ENCODE peak calls at places on chromosomes 7 and 10, in ten cellular contexts. One of them, this sample, is unnamed.

GRCh38 chr7:105210721-105211205 is 178.0 kb downstream of the SRPK2 start:
- DNase-seq in endothelial cell: no peak
- DNase-seq in lung: no peak
- DNase-seq in neural crest cell: no peak
- DNase-seq in activated T-cell treated with anti-CD3 and anti-CD28 coated beads for 1 hour: no peak
- DNase-seq in activated CD8-positive, alpha-beta T cell treated with anti-CD3 and anti-CD28 coated beads, Interleukin-2, amount 10 ng/mL, durations not matched to agents 7 days and 5 days: no peak
- DNase-seq in RCC 7860: no peak
- DNase-seq in globus pallidus: peak
- DNase-seq in kidney glomerular epithelial cell: peak
- DNase-seq in SK-N-MC: no peak
- DNase-seq in this sample: no peak

GRCh38 chr7:100983451-100984187 is 14.3 kb downstream of the MUC12 start:
- DNase-seq in endothelial cell: no peak
- DNase-seq in lung: no peak
- DNase-seq in neural crest cell: no peak
- DNase-seq in activated T-cell treated with anti-CD3 and anti-CD28 coated beads for 1 hour: no peak
- DNase-seq in activated CD8-positive, alpha-beta T cell treated with anti-CD3 and anti-CD28 coated beads, Interleukin-2, amount 10 ng/mL, durations not matched to agents 7 days and 5 days: no peak
- DNase-seq in RCC 7860: peak
- DNase-seq in globus pallidus: no peak
- DNase-seq in kidney glomerular epithelial cell: peak
- DNase-seq in SK-N-MC: no peak
- DNase-seq in this sample: peak

GRCh38 chr10:70815504-70816219 is at the start of gene SGPL1:
- DNase-seq in endothelial cell: peak
- DNase-seq in lung: peak
- DNase-seq in neural crest cell: peak
- DNase-seq in activated T-cell treated with anti-CD3 and anti-CD28 coated beads for 1 hour: peak
- DNase-seq in activated CD8-positive, alpha-beta T cell treated with anti-CD3 and anti-CD28 coated beads, Interleukin-2, amount 10 ng/mL, durations not matched to agents 7 days and 5 days: peak
- DNase-seq in RCC 7860: peak
- DNase-seq in globus pallidus: peak
- DNase-seq in kidney glomerular epithelial cell: peak
- DNase-seq in SK-N-MC: no peak
- DNase-seq in this sample: peak

GRCh38 chr7:146175716-146176115 is 59.1 kb downstream of the CNTNAP2 start:
- DNase-seq in endothelial cell: no peak
- DNase-seq in lung: no peak
- DNase-seq in neural crest cell: no peak
- DNase-seq in activated T-cell treated with anti-CD3 and anti-CD28 coated beads for 1 hour: no peak
- DNase-seq in activated CD8-positive, alpha-beta T cell treated with anti-CD3 and anti-CD28 coated beads, Interleukin-2, amount 10 ng/mL, durations not matched to agents 7 days and 5 days: no peak
- DNase-seq in RCC 7860: no peak
- DNase-seq in globus pallidus: no peak
- DNase-seq in kidney glomerular epithelial cell: no peak
- DNase-seq in SK-N-MC: no peak
- DNase-seq in this sample: no peak

GRCh38 chr10:44986670-44987069 is 8.1 kb upstream of the DEPP1 start:
- DNase-seq in endothelial cell: no peak
- DNase-seq in lung: no peak
- DNase-seq in neural crest cell: no peak
- DNase-seq in activated T-cell treated with anti-CD3 and anti-CD28 coated beads for 1 hour: no peak
- DNase-seq in activated CD8-positive, alpha-beta T cell treated with anti-CD3 and anti-CD28 coated beads, Interleukin-2, amount 10 ng/mL, durations not matched to agents 7 days and 5 days: no peak
- DNase-seq in RCC 7860: no peak
- DNase-seq in globus pallidus: no peak
- DNase-seq in kidney glomerular epithelial cell: no peak
- DNase-seq in SK-N-MC: no peak
- DNase-seq in this sample: no peak

GRCh38 chr10:71259815-71260501 is 47.6 kb downstream of the UNC5B start:
- DNase-seq in endothelial cell: no peak
- DNase-seq in lung: no peak
- DNase-seq in neural crest cell: no peak
- DNase-seq in activated T-cell treated with anti-CD3 and anti-CD28 coated beads for 1 hour: no peak
- DNase-seq in activated CD8-positive, alpha-beta T cell treated with anti-CD3 and anti-CD28 coated beads, Interleukin-2, amount 10 ng/mL, durations not matched to agents 7 days and 5 days: no peak
- DNase-seq in RCC 7860: no peak
- DNase-seq in globus pallidus: no peak
- DNase-seq in kidney glomerular epithelial cell: no peak
- DNase-seq in SK-N-MC: no peak
- DNase-seq in this sample: no peak

GRCh38 chr7:117949232-117949631 is 76.0 kb upstream of the CTTNBP2 start:
- DNase-seq in endothelial cell: no peak
- DNase-seq in lung: no peak
- DNase-seq in neural crest cell: no peak
- DNase-seq in activated T-cell treated with anti-CD3 and anti-CD28 coated beads for 1 hour: no peak
- DNase-seq in activated CD8-positive, alpha-beta T cell treated with anti-CD3 and anti-CD28 coated beads, Interleukin-2, amount 10 ng/mL, durations not matched to agents 7 days and 5 days: no peak
- DNase-seq in RCC 7860: peak
- DNase-seq in globus pallidus: no peak
- DNase-seq in kidney glomerular epithelial cell: peak
- DNase-seq in SK-N-MC: no peak
- DNase-seq in this sample: no peak

GRCh38 chr10:82251222-82251977 is 376.4 kb downstream of the NRG3 start:
- DNase-seq in endothelial cell: no peak
- DNase-seq in lung: no peak
- DNase-seq in neural crest cell: no peak
- DNase-seq in activated T-cell treated with anti-CD3 and anti-CD28 coated beads for 1 hour: no peak
- DNase-seq in activated CD8-positive, alpha-beta T cell treated with anti-CD3 and anti-CD28 coated beads, Interleukin-2, amount 10 ng/mL, durations not matched to agents 7 days and 5 days: no peak
- DNase-seq in RCC 7860: no peak
- DNase-seq in globus pallidus: no peak
- DNase-seq in kidney glomerular epithelial cell: no peak
- DNase-seq in SK-N-MC: no peak
- DNase-seq in this sample: no peak

GRCh38 chr10:127266431-127266830 is 70.0 kb upstream of the INSYN2A start:
- DNase-seq in endothelial cell: no peak
- DNase-seq in lung: no peak
- DNase-seq in neural crest cell: no peak
- DNase-seq in activated T-cell treated with anti-CD3 and anti-CD28 coated beads for 1 hour: no peak
- DNase-seq in activated CD8-positive, alpha-beta T cell treated with anti-CD3 and anti-CD28 coated beads, Interleukin-2, amount 10 ng/mL, durations not matched to agents 7 days and 5 days: no peak
- DNase-seq in RCC 7860: no peak
- DNase-seq in globus pallidus: no peak
- DNase-seq in kidney glomerular epithelial cell: no peak
- DNase-seq in SK-N-MC: no peak
- DNase-seq in this sample: no peak

GRCh38 chr10:1375805-1376170 is 319.6 kb downstream of the WDR37 start:
- DNase-seq in endothelial cell: no peak
- DNase-seq in lung: no peak
- DNase-seq in neural crest cell: no peak
- DNase-seq in activated T-cell treated with anti-CD3 and anti-CD28 coated beads for 1 hour: no peak
- DNase-seq in activated CD8-positive, alpha-beta T cell treated with anti-CD3 and anti-CD28 coated beads, Interleukin-2, amount 10 ng/mL, durations not matched to agents 7 days and 5 days: no peak
- DNase-seq in RCC 7860: no peak
- DNase-seq in globus pallidus: no peak
- DNase-seq in kidney glomerular epithelial cell: no peak
- DNase-seq in SK-N-MC: no peak
- DNase-seq in this sample: no peak

GRCh38 chr10:124308351-124308645 is 110.4 kb downstream of the OAT start:
- DNase-seq in endothelial cell: no peak
- DNase-seq in lung: no peak
- DNase-seq in neural crest cell: no peak
- DNase-seq in activated T-cell treated with anti-CD3 and anti-CD28 coated beads for 1 hour: no peak
- DNase-seq in activated CD8-positive, alpha-beta T cell treated with anti-CD3 and anti-CD28 coated beads, Interleukin-2, amount 10 ng/mL, durations not matched to agents 7 days and 5 days: no peak
- DNase-seq in RCC 7860: no peak
- DNase-seq in globus pallidus: no peak
- DNase-seq in kidney glomerular epithelial cell: no peak
- DNase-seq in SK-N-MC: no peak
- DNase-seq in this sample: no peak

GRCh38 chr7:14446829-14447228 is 455.7 kb downstream of the DGKB start:
- DNase-seq in endothelial cell: no peak
- DNase-seq in lung: no peak
- DNase-seq in neural crest cell: no peak
- DNase-seq in activated T-cell treated with anti-CD3 and anti-CD28 coated beads for 1 hour: no peak
- DNase-seq in activated CD8-positive, alpha-beta T cell treated with anti-CD3 and anti-CD28 coated beads, Interleukin-2, amount 10 ng/mL, durations not matched to agents 7 days and 5 days: no peak
- DNase-seq in RCC 7860: no peak
- DNase-seq in globus pallidus: no peak
- DNase-seq in kidney glomerular epithelial cell: no peak
- DNase-seq in SK-N-MC: no peak
- DNase-seq in this sample: no peak

GRCh38 chr7:74061840-74062539 is 21.6 kb upstream of the LIMK1 start:
- DNase-seq in endothelial cell: no peak
- DNase-seq in lung: peak
- DNase-seq in neural crest cell: no peak
- DNase-seq in activated T-cell treated with anti-CD3 and anti-CD28 coated beads for 1 hour: peak
- DNase-seq in activated CD8-positive, alpha-beta T cell treated with anti-CD3 and anti-CD28 coated beads, Interleukin-2, amount 10 ng/mL, durations not matched to agents 7 days and 5 days: peak
- DNase-seq in RCC 7860: peak
- DNase-seq in globus pallidus: peak
- DNase-seq in kidney glomerular epithelial cell: peak
- DNase-seq in SK-N-MC: no peak
- DNase-seq in this sample: peak

GRCh38 chr7:151126500-151127137 is 40.3 kb downstream of the AGAP3 start:
- DNase-seq in endothelial cell: no peak
- DNase-seq in lung: no peak
- DNase-seq in neural crest cell: no peak
- DNase-seq in activated T-cell treated with anti-CD3 and anti-CD28 coated beads for 1 hour: no peak
- DNase-seq in activated CD8-positive, alpha-beta T cell treated with anti-CD3 and anti-CD28 coated beads, Interleukin-2, amount 10 ng/mL, durations not matched to agents 7 days and 5 days: no peak
- DNase-seq in RCC 7860: no peak
- DNase-seq in globus pallidus: no peak
- DNase-seq in kidney glomerular epithelial cell: no peak
- DNase-seq in SK-N-MC: no peak
- DNase-seq in this sample: no peak

GRCh38 chr7:152200395-152200794 is 174.9 kb downstream of the GALNT11 start:
- DNase-seq in endothelial cell: no peak
- DNase-seq in lung: no peak
- DNase-seq in neural crest cell: no peak
- DNase-seq in activated T-cell treated with anti-CD3 and anti-CD28 coated beads for 1 hour: no peak
- DNase-seq in activated CD8-positive, alpha-beta T cell treated with anti-CD3 and anti-CD28 coated beads, Interleukin-2, amount 10 ng/mL, durations not matched to agents 7 days and 5 days: no peak
- DNase-seq in RCC 7860: no peak
- DNase-seq in globus pallidus: no peak
- DNase-seq in kidney glomerular epithelial cell: no peak
- DNase-seq in SK-N-MC: no peak
- DNase-seq in this sample: no peak

GRCh38 chr10:82924711-82925110 is 1049.7 kb downstream of the NRG3 start:
- DNase-seq in endothelial cell: no peak
- DNase-seq in lung: no peak
- DNase-seq in neural crest cell: no peak
- DNase-seq in activated T-cell treated with anti-CD3 and anti-CD28 coated beads for 1 hour: no peak
- DNase-seq in activated CD8-positive, alpha-beta T cell treated with anti-CD3 and anti-CD28 coated beads, Interleukin-2, amount 10 ng/mL, durations not matched to agents 7 days and 5 days: no peak
- DNase-seq in RCC 7860: no peak
- DNase-seq in globus pallidus: no peak
- DNase-seq in kidney glomerular epithelial cell: no peak
- DNase-seq in SK-N-MC: no peak
- DNase-seq in this sample: no peak

GRCh38 chr10:68154211-68154497 is 44.9 kb downstream of the MYPN start:
- DNase-seq in endothelial cell: no peak
- DNase-seq in lung: no peak
- DNase-seq in neural crest cell: no peak
- DNase-seq in activated T-cell treated with anti-CD3 and anti-CD28 coated beads for 1 hour: no peak
- DNase-seq in activated CD8-positive, alpha-beta T cell treated with anti-CD3 and anti-CD28 coated beads, Interleukin-2, amount 10 ng/mL, durations not matched to agents 7 days and 5 days: no peak
- DNase-seq in RCC 7860: no peak
- DNase-seq in globus pallidus: peak
- DNase-seq in kidney glomerular epithelial cell: no peak
- DNase-seq in SK-N-MC: no peak
- DNase-seq in this sample: no peak

GRCh38 chr7:110519851-110520250 is 571.1 kb upstream of the LRRN3 start:
- DNase-seq in endothelial cell: no peak
- DNase-seq in lung: no peak
- DNase-seq in neural crest cell: no peak
- DNase-seq in activated T-cell treated with anti-CD3 and anti-CD28 coated beads for 1 hour: no peak
- DNase-seq in activated CD8-positive, alpha-beta T cell treated with anti-CD3 and anti-CD28 coated beads, Interleukin-2, amount 10 ng/mL, durations not matched to agents 7 days and 5 days: no peak
- DNase-seq in RCC 7860: no peak
- DNase-seq in globus pallidus: no peak
- DNase-seq in kidney glomerular epithelial cell: no peak
- DNase-seq in SK-N-MC: no peak
- DNase-seq in this sample: no peak

GRCh38 chr7:95324396-95324795 is at the start of gene PON1:
- DNase-seq in endothelial cell: no peak
- DNase-seq in lung: no peak
- DNase-seq in neural crest cell: no peak
- DNase-seq in activated T-cell treated with anti-CD3 and anti-CD28 coated beads for 1 hour: no peak
- DNase-seq in activated CD8-positive, alpha-beta T cell treated with anti-CD3 and anti-CD28 coated beads, Interleukin-2, amount 10 ng/mL, durations not matched to agents 7 days and 5 days: peak
- DNase-seq in RCC 7860: no peak
- DNase-seq in globus pallidus: no peak
- DNase-seq in kidney glomerular epithelial cell: no peak
- DNase-seq in SK-N-MC: no peak
- DNase-seq in this sample: no peak

GRCh38 chr7:127598318-127598717 is 4.8 kb downstream of the FSCN3 start:
- DNase-seq in endothelial cell: peak
- DNase-seq in lung: no peak
- DNase-seq in neural crest cell: no peak
- DNase-seq in activated T-cell treated with anti-CD3 and anti-CD28 coated beads for 1 hour: no peak
- DNase-seq in activated CD8-positive, alpha-beta T cell treated with anti-CD3 and anti-CD28 coated beads, Interleukin-2, amount 10 ng/mL, durations not matched to agents 7 days and 5 days: no peak
- DNase-seq in RCC 7860: no peak
- DNase-seq in globus pallidus: no peak
- DNase-seq in kidney glomerular epithelial cell: no peak
- DNase-seq in SK-N-MC: no peak
- DNase-seq in this sample: no peak

GRCh38 chr7:82481499-82482097 is 38.0 kb upstream of the CACNA2D1 start:
- DNase-seq in endothelial cell: no peak
- DNase-seq in lung: no peak
- DNase-seq in neural crest cell: no peak
- DNase-seq in activated T-cell treated with anti-CD3 and anti-CD28 coated beads for 1 hour: no peak
- DNase-seq in activated CD8-positive, alpha-beta T cell treated with anti-CD3 and anti-CD28 coated beads, Interleukin-2, amount 10 ng/mL, durations not matched to agents 7 days and 5 days: no peak
- DNase-seq in RCC 7860: peak
- DNase-seq in globus pallidus: peak
- DNase-seq in kidney glomerular epithelial cell: peak
- DNase-seq in SK-N-MC: no peak
- DNase-seq in this sample: peak

GRCh38 chr10:17199351-17199804 is 2.1 kb downstream of the TRDMT1 start:
- DNase-seq in endothelial cell: no peak
- DNase-seq in lung: no peak
- DNase-seq in neural crest cell: no peak
- DNase-seq in activated T-cell treated with anti-CD3 and anti-CD28 coated beads for 1 hour: no peak
- DNase-seq in activated CD8-positive, alpha-beta T cell treated with anti-CD3 and anti-CD28 coated beads, Interleukin-2, amount 10 ng/mL, durations not matched to agents 7 days and 5 days: no peak
- DNase-seq in RCC 7860: peak
- DNase-seq in globus pallidus: no peak
- DNase-seq in kidney glomerular epithelial cell: peak
- DNase-seq in SK-N-MC: no peak
- DNase-seq in this sample: no peak

GRCh38 chr10:18144928-18145327 is 4.7 kb downstream of the CACNB2 start:
- DNase-seq in endothelial cell: peak
- DNase-seq in lung: no peak
- DNase-seq in neural crest cell: no peak
- DNase-seq in activated T-cell treated with anti-CD3 and anti-CD28 coated beads for 1 hour: no peak
- DNase-seq in activated CD8-positive, alpha-beta T cell treated with anti-CD3 and anti-CD28 coated beads, Interleukin-2, amount 10 ng/mL, durations not matched to agents 7 days and 5 days: no peak
- DNase-seq in RCC 7860: no peak
- DNase-seq in globus pallidus: no peak
- DNase-seq in kidney glomerular epithelial cell: no peak
- DNase-seq in SK-N-MC: no peak
- DNase-seq in this sample: no peak

GRCh38 chr7:116706668-116707126 is 34.7 kb downstream of the MET start:
- DNase-seq in endothelial cell: no peak
- DNase-seq in lung: no peak
- DNase-seq in neural crest cell: no peak
- DNase-seq in activated T-cell treated with anti-CD3 and anti-CD28 coated beads for 1 hour: no peak
- DNase-seq in activated CD8-positive, alpha-beta T cell treated with anti-CD3 and anti-CD28 coated beads, Interleukin-2, amount 10 ng/mL, durations not matched to agents 7 days and 5 days: no peak
- DNase-seq in RCC 7860: peak
- DNase-seq in globus pallidus: no peak
- DNase-seq in kidney glomerular epithelial cell: peak
- DNase-seq in SK-N-MC: peak
- DNase-seq in this sample: peak

GRCh38 chr7:29494350-29494749 is 69.3 kb upstream of the PRR15 start:
- DNase-seq in endothelial cell: no peak
- DNase-seq in lung: no peak
- DNase-seq in neural crest cell: no peak
- DNase-seq in activated T-cell treated with anti-CD3 and anti-CD28 coated beads for 1 hour: no peak
- DNase-seq in activated CD8-positive, alpha-beta T cell treated with anti-CD3 and anti-CD28 coated beads, Interleukin-2, amount 10 ng/mL, durations not matched to agents 7 days and 5 days: no peak
- DNase-seq in RCC 7860: no peak
- DNase-seq in globus pallidus: no peak
- DNase-seq in kidney glomerular epithelial cell: peak
- DNase-seq in SK-N-MC: no peak
- DNase-seq in this sample: no peak

GRCh38 chr7:136179154-136179553 is 202.0 kb upstream of the MTPN start:
- DNase-seq in endothelial cell: no peak
- DNase-seq in lung: no peak
- DNase-seq in neural crest cell: no peak
- DNase-seq in activated T-cell treated with anti-CD3 and anti-CD28 coated beads for 1 hour: no peak
- DNase-seq in activated CD8-positive, alpha-beta T cell treated with anti-CD3 and anti-CD28 coated beads, Interleukin-2, amount 10 ng/mL, durations not matched to agents 7 days and 5 days: no peak
- DNase-seq in RCC 7860: no peak
- DNase-seq in globus pallidus: no peak
- DNase-seq in kidney glomerular epithelial cell: no peak
- DNase-seq in SK-N-MC: no peak
- DNase-seq in this sample: no peak

GRCh38 chr7:155373359-155374273 is 75.9 kb downstream of the INSIG1 start:
- DNase-seq in endothelial cell: peak
- DNase-seq in lung: no peak
- DNase-seq in neural crest cell: no peak
- DNase-seq in activated T-cell treated with anti-CD3 and anti-CD28 coated beads for 1 hour: no peak
- DNase-seq in activated CD8-positive, alpha-beta T cell treated with anti-CD3 and anti-CD28 coated beads, Interleukin-2, amount 10 ng/mL, durations not matched to agents 7 days and 5 days: no peak
- DNase-seq in RCC 7860: no peak
- DNase-seq in globus pallidus: no peak
- DNase-seq in kidney glomerular epithelial cell: no peak
- DNase-seq in SK-N-MC: no peak
- DNase-seq in this sample: no peak

GRCh38 chr10:92787557-92788152 is 60.7 kb upstream of the EXOC6 start:
- DNase-seq in endothelial cell: no peak
- DNase-seq in lung: no peak
- DNase-seq in neural crest cell: no peak
- DNase-seq in activated T-cell treated with anti-CD3 and anti-CD28 coated beads for 1 hour: no peak
- DNase-seq in activated CD8-positive, alpha-beta T cell treated with anti-CD3 and anti-CD28 coated beads, Interleukin-2, amount 10 ng/mL, durations not matched to agents 7 days and 5 days: no peak
- DNase-seq in RCC 7860: no peak
- DNase-seq in globus pallidus: no peak
- DNase-seq in kidney glomerular epithelial cell: no peak
- DNase-seq in SK-N-MC: no peak
- DNase-seq in this sample: no peak

This sample was measured in kidney epithelial cell.